ENCODE peak calls at places on chromosomes 6 and 20, in four cellular contexts. O is brain microvascular endothelial cell, E is dorsolateral prefrontal cortex, L is WERI-Rb-1. J is an unnamed sample.

GRCh38 chr6:11426571-11426970 is 111.0 kb upstream of the TMEM170B start:
- DNase-seq in E (no peak), L (no peak), O (no peak), J (no peak)

GRCh38 chr6:138196142-138196738 is 22.1 kb downstream of the PBOV1 start:
- DNase-seq in L (no peak), O (no peak), E (no peak), J (no peak)

GRCh38 chr20:46312075-46312944 is 4.0 kb upstream of the CDH22 start:
- DNase-seq in E (no peak), O (no peak), L (peak), J (no peak)

GRCh38 chr20:51958636-51959542 is 156.6 kb upstream of the SALL4 start:
- DNase-seq in L (no peak), E (no peak), O (no peak), J (peak)

GRCh38 chr6:83429857-83430605 is 820 bp downstream of the ME1 start:
- DNase-seq in E (no peak), O (peak), L (no peak), J (no peak)

GRCh38 chr20:52993091-52993490 is 20.9 kb downstream of the TSHZ2 start:
- DNase-seq in L (no peak), E (no peak), O (no peak), J (no peak)

GRCh38 chr6:10589983-10590382 is 68.8 kb downstream of the GCNT2 start:
- DNase-seq in L (no peak), E (no peak), O (no peak), J (no peak)

GRCh38 chr6:155290491-155290890 is 23.8 kb downstream of the TFB1M start:
- DNase-seq in L (no peak), E (no peak), O (no peak), J (no peak)

GRCh38 chr6:52407467-52407866 is 12.7 kb upstream of the EFHC1 start:
- DNase-seq in L (peak), E (no peak), O (peak), J (no peak)

GRCh38 chr20:50788045-50788867 is 6.6 kb upstream of the BCAS4 start:
- DNase-seq in E (no peak), O (peak), L (peak), J (peak)

GRCh38 chr6:119310486-119311036 is 39.0 kb downstream of the MAN1A1 start:
- DNase-seq in E (no peak), O (peak), L (no peak), J (no peak)

GRCh38 chr6:84282566-84282965 is 55.1 kb upstream of the CEP162 start:
- DNase-seq in L (no peak), E (no peak), O (no peak), J (no peak)

GRCh38 chr6:40755046-40755681 is 168.0 kb upstream of the LRFN2 start:
- DNase-seq in L (peak), E (no peak), O (peak), J (no peak)

GRCh38 chr6:159098636-159099106 is 53.9 kb upstream of the TAGAP start:
- DNase-seq in L (no peak), O (no peak), E (no peak), J (no peak)

GRCh38 chr6:72084992-72085569 is 198.7 kb downstream of the RIMS1 start:
- DNase-seq in O (no peak), E (no peak), L (no peak), J (peak)
- H3K4me3 ChIP-seq in O (no peak), E (no peak), L (no peak), J (no peak)

GRCh38 chr20:1423206-1423605 is 30.4 kb upstream of the FKBP1A start:
- DNase-seq in L (no peak), O (no peak), E (no peak), J (no peak)
- TF ChIP-seq CTCF in L (no peak), O (no peak), E (no peak), J (no peak)

DNA sequence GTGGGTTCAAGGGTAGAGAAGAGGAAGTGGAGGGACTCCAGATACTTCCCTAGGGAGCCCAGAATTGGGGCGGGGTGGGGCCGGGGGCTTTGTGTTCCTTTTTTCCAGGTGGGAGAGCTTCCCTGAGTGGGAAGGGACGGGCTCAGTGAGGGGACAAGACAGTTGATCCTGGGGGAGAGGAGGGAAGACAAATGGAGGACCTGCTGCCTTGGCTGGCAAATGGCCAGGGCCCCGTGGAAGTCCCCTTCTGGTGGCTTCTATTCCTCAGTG is 2.6 kb downstream of the CTSZ start:
- DNase-seq in E (no peak), L (no peak), O (no peak), J (no peak)
- H3K4me3 ChIP-seq in E (peak), L (no peak), O (no peak), J (no peak)

DNA sequence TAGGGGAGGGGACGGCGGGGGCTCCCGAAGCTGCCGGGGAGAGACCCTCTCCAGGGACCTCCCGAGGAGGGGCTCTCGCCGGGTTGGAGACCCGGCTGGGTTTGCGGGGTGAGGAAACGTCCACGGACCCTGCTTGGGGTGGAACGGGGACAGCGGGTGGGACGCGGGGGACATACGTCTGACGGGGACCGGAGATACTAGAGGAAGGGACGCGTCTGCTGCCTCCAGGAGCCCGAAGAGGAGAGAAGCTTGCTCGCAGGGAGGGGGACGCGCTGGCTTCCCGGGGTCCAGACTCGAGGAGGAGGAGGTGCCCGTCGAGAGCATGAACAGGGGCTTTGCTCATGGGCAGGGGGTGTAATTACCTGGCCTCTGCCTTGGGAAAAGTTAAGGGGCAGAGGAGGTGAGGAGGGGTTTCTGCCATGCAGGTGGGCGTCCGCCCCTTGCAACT is 593 bp downstream of the DNMT3B start:
- DNase-seq in E (no peak), L (peak), O (no peak), J (no peak)
- TF ChIP-seq CTCF in E (no peak), L (no peak), O (no peak), J (no peak)

DNA sequence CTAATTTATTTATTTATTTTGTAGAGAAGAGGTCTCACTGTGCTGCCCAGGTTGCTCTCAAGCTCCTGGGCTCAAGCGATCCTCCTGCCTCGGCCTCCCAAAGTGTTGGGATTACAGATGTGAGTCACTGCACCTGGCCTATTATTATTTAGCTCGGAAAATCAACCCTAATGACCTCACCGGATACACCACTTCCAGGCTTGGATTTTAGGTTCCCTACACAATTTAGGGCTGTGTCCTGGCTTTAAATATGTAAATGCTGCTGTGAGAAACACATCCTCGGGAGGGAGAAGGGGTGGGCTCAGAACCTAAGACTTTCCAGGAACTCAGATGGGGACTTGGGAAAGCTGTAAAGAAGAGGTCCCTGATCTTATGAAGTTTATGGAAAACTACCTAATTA is 51.0 kb upstream of the SLC32A1 start:
- DNase-seq in O (no peak), E (no peak), L (no peak), J (no peak)
- H3K4me3 ChIP-seq in O (no peak), E (peak), L (peak), J (no peak)

GRCh38 chr6:43494321-43494720 is 15.8 kb downstream of the LRRC73 start:
- DNase-seq in O (no peak), E (no peak), L (no peak), J (no peak)

GRCh38 chr6:43494766-43495165 is 15.4 kb downstream of the LRRC73 start:
- DNase-seq in E (no peak), L (no peak), O (no peak), J (no peak)

GRCh38 chr6:43497129-43497396 is 13.1 kb downstream of the LRRC73 start:
- DNase-seq in L (no peak), E (no peak), O (no peak), J (no peak)

GRCh38 chr6:43496370-43497128 is 13.6 kb downstream of the LRRC73 start:
- DNase-seq in L (peak), E (no peak), O (peak), J (no peak)

DNA sequence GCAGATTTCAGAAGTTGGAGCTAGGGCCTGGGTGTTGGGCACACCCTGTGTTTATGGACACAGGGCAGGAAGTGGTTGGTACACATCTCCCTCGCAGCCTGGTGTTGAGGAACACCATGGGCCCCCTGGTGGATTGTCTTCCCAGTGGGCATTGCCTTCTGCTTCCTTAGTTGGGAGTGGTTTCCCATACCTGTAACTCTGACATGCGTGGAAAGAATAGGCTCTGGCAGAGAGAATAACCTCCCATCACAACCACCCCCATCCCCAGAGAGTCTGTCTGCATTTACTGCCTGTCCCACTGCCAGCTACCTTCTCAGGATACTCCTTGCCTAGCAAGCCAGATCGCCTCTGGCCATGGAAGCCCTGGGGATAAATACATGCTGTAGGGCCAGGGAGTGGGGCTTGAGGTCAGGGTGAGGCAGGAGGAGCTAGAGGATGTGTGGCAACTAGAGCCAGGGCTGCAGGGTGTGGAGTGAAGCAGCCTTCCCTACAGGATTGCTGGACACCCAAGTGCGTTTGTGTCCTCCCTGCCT is 14.7 kb downstream of the LRRC73 start:
- DNase-seq in O (no peak), L (no peak), E (no peak), J (no peak)
- TF ChIP-seq CTCF in O (peak), L (peak), E (peak), J (no peak)

J was measured in astrocyte of the cerebellum.